ENCODE peak calls at places on chromosomes 13 and 19, in nine cellular contexts. Y is ELR; V is stimulated activated CD4-positive, alpha-beta T cell treated with anti-CD3 and anti-CD28 coated beads, Interleukin-1b, Interleukin-23, amount 100 ng/mL, for 4 hours; S is NCI-H146; O is kidney tubule cell; U is Ammon's horn; M is GM20000; E is head of caudate nucleus; G is astrocyte of the spinal cord. X is an unnamed sample.

GRCh38 chr19:41927810-41928192 is 448 bp downstream of the ERFL start:
- DNase-seq in Y (no peak), V (no peak), S (no peak), O (no peak), U (no peak), M (no peak), E (no peak), G (no peak), X (no peak)

GRCh38 chr19:38329651-38330050 is 6.0 kb upstream of the CATSPERG start:
- DNase-seq in Y (no peak), V (no peak), S (no peak), O (no peak), U (no peak), M (no peak), E (no peak), G (no peak), X (no peak)

GRCh38 chr19:35937345-35938281 is 1.4 kb downstream of the LRFN3 start:
- DNase-seq in Y (no peak), V (no peak), S (no peak), O (no peak), U (no peak), M (peak), E (no peak), G (no peak), X (no peak)

GRCh38 chr13:27587083-27587482 is 33.2 kb downstream of the LNX2 start:
- DNase-seq in Y (no peak), V (no peak), S (no peak), O (no peak), U (no peak), M (no peak), E (no peak), G (no peak), X (no peak)

GRCh38 chr19:49609499-49610092 is 18.6 kb downstream of the PRR12 start:
- DNase-seq in Y (no peak), V (no peak), S (no peak), O (no peak), U (no peak), M (peak), E (no peak), G (no peak), X (no peak)

GRCh38 chr13:36819064-36819810 is at the start of gene RFXAP:
- DNase-seq in Y (peak), V (peak), S (peak), O (peak), U (peak), M (peak), E (peak), G (peak), X (peak)

GRCh38 chr19:53549354-53549753 is 11.4 kb downstream of the ZNF331 start:
- DNase-seq in Y (peak), V (no peak), S (no peak), O (no peak), U (peak), M (no peak), E (no peak), G (peak), X (no peak)

GRCh38 chr19:5097959-5098623 is 129.2 kb downstream of the KDM4B start:
- DNase-seq in Y (no peak), V (no peak), S (no peak), O (no peak), U (no peak), M (no peak), E (no peak), G (no peak), X (no peak)

GRCh38 chr19:42052241-42052863 is 17.7 kb downstream of the GRIK5 start:
- DNase-seq in Y (no peak), V (no peak), S (no peak), O (no peak), U (no peak), M (no peak), E (no peak), G (no peak), X (no peak)

GRCh38 chr13:43360196-43360595 is 336.8 kb downstream of the DNAJC15 start:
- DNase-seq in Y (no peak), V (no peak), S (no peak), O (no peak), U (no peak), M (no peak), E (no peak), G (no peak), X (no peak)

GRCh38 chr13:80528733-80529132 is 187.8 kb upstream of the SPRY2 start:
- DNase-seq in Y (no peak), V (no peak), S (no peak), O (no peak), U (no peak), M (no peak), E (no peak), G (no peak), X (no peak)

GRCh38 chr13:70098669-70099068 is 9.0 kb upstream of the ATXN8OS start:
- DNase-seq in Y (peak), V (no peak), S (peak), O (peak), U (no peak), M (no peak), E (no peak), G (peak), X (peak)

GRCh38 chr13:66139701-66140100 is 1090.4 kb downstream of the PCDH9 start:
- DNase-seq in Y (no peak), V (no peak), S (no peak), O (no peak), U (no peak), M (no peak), E (no peak), G (no peak), X (no peak)

GRCh38 chr13:62625214-62625613 is 1209.6 kb upstream of the PCDH20 start:
- DNase-seq in Y (no peak), V (no peak), S (no peak), O (no peak), U (no peak), M (no peak), E (no peak), G (no peak), X (no peak)

GRCh38 chr13:53200498-53201453 is 172.2 kb downstream of the OLFM4 start:
- DNase-seq in Y (peak), V (no peak), S (no peak), O (peak), U (no peak), M (peak), E (no peak), G (no peak), X (no peak)

X was measured in HT1080.